ENCODE peak calls at places on chromosome 5, in five cellular contexts. W is CD4-positive, alpha-beta memory T cell; O is H1; Z is RWPE2; D is CD8-positive, alpha-beta memory T cell. N is an unnamed sample. For H3K4me1, the result is how much of the 10 kb centered on the place peaks cover.

GRCh38 chr5:60541980-60542379 is 158.0 kb downstream of the DEPDC1B start:
- DNase-seq in W (no peak), O (no peak), Z (no peak), D (no peak), N (peak)

GRCh38 chr5:3030511-3031165 is 279.2 kb upstream of the IRX2 start:
- DNase-seq in W (no peak), O (no peak), Z (no peak), D (no peak), N (no peak)

GRCh38 chr5:643811-644271 is 31.7 kb downstream of the CEP72 start:
- DNase-seq in W (no peak), O (no peak), Z (no peak), D (no peak), N (no peak)

GRCh38 chr5:60945760-60946253 is 802 bp downstream of the NDUFAF2 start:
- DNase-seq in W (no peak), O (no peak), Z (peak), D (peak), N (peak)

GRCh38 chr5:80686757-80687156 is 32.0 kb upstream of the DHFR start:
- DNase-seq in W (peak), O (no peak), Z (no peak), D (no peak), N (no peak)

GRCh38 chr5:92554447-92555085 is 1026.5 kb downstream of the NR2F1-AS1 start:
- DNase-seq in W (no peak), O (no peak), Z (no peak), D (no peak), N (no peak)

GRCh38 chr5:17365756-17366155 is 132.3 kb upstream of the TAF11L2 start:
- DNase-seq in W (no peak), O (no peak), Z (no peak), D (no peak), N (no peak)

GRCh38 chr5:129063483-129064136 is 30.9 kb upstream of the ISOC1 start:
- DNase-seq in W (no peak), O (no peak), Z (no peak), D (no peak), N (no peak)

GRCh38 chr5:162139190-162139589 is 71.6 kb downstream of the GABRG2 start:
- DNase-seq in W (no peak), O (no peak), Z (no peak), D (no peak), N (no peak)

GRCh38 chr5:171453056-171453725 is 33.7 kb downstream of the FGF18 start:
- DNase-seq in W (no peak), O (no peak), Z (no peak), D (peak), N (no peak)

GRCh38 chr5:81908771-81909170 is 63.1 kb upstream of the ATG10 start:
- DNase-seq in W (no peak), O (no peak), Z (no peak), D (no peak), N (no peak)

GRCh38 chr5:32541241-32541640 is 44.1 kb upstream of the SUB1 start:
- DNase-seq in W (no peak), O (no peak), Z (no peak), D (no peak), N (no peak)

GRCh38 chr5:180599590-180599914 is 8.3 kb upstream of the SCGB3A1 start:
- DNase-seq in W (no peak), O (no peak), Z (no peak), D (no peak), N (no peak)

GRCh38 chr5:124871299-124871698 is 124.9 kb upstream of the ZNF608 start:
- DNase-seq in W (no peak), O (no peak), Z (no peak), D (no peak), N (no peak)

GRCh38 chr5:33832904-33833575 is 58.8 kb downstream of the ADAMTS12 start:
- DNase-seq in W (no peak), O (no peak), Z (no peak), D (no peak), N (no peak)

GRCh38 chr5:33153891-33154290 is 286.9 kb upstream of the TARS1 start:
- DNase-seq in W (no peak), O (no peak), Z (no peak), D (no peak), N (no peak)

GRCh38 chr5:71938886-71939285 is 168.4 kb upstream of the MAP1B start:
- DNase-seq in W (no peak), O (no peak), Z (no peak), D (no peak), N (no peak)

GRCh38 chr5:176529824-176530195 is 7.4 kb downstream of the RNF44 start:
- DNase-seq in W (peak), O (no peak), Z (no peak), D (peak), N (no peak)
- H3K4me1 ChIP-seq in W (half or more), O (under half), Z (under half), D (half or more), N (under half)

DNA sequence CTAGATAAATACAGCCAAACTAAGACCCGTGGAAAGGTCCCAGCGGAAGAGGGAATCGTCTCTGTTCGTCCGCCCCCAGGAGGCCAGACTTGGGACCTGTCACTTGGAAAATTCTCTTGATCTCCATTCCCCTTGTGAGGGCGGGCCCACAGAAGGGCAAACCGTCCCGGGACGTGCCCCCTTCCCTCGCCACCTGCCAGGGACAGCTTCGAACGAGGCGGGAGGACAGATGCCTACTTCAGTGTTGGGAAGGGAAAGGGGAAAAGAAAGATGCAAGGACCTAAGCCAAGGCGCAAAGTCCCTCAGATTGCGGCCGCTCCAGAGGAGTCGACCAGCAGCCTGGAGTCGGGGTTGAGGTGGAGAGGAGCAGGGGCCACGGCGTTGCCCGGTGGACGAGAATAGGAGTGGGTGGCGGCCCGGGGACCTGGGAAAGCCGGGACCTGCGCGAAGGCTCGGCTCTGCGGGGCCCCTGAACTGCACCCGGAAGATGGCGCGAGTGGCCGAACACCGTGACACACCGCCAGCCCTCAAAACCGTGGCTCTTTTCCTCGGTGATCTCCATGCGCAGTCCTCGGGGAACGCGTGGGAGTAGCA is 4.4 kb upstream of the EBF1 start:
- DNase-seq in W (no peak), O (no peak), Z (no peak), D (no peak), N (no peak)
- H3K4me1 ChIP-seq in W (under half), O (under half), Z (under half), D (under half), N (under half)

DNA sequence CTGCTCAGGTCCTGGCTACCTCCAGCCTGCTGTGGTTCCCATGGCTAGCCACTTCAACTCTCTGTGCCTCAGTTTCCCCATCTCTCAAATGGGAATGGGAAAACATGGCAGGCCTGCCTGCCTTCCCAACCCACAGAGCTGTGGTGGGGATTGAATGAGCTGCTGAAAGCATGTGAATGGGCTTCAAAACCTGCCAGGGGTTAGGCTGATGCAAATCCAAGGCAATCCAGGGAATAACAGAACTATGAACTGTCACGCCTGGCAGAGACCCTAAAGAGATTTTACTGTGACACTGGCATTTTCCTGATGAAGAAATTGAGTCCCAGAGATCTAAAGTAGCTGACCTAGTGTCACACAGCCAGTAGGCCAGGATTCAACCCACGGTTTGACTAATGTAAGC is 29.9 kb upstream of the TCF7 start:
- DNase-seq in W (no peak), O (no peak), Z (no peak), D (no peak), N (no peak)
- H3K4me1 ChIP-seq in W (half or more), O (under half), Z (under half), D (half or more), N (under half)

DNA sequence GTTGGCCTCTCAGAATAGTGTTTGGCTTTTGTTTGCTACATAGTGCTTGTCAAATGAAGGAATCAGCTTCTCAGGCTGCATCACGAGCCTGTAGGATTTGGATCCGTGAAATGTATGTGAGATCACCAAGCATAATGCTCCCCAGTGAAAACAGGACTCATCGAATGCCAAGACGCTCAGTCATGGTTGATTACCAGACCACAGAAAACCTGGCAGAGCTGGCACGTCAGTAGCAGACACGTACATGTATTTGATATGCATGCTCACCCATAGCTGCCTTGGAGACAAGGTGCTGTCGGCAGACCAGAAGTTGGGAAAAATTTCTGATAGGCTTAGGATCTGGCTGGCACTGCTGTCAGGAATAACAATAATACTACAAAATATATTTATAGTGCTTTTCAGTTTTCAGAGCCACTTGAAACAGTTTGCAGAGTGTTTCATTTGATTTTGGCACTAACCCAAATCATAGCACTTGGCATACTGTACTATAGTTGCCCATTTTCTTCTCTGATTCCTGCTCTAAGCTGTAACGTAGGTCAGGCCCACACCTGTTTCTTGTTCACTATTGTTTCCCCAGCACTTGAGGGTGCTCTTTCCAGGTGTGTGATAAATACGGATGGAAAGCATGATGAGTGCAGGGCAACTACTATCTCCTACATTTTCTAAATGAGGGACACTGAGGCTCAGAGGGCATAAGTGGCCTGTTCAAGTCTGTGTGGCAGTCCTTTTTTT is 226.1 kb downstream of the NR3C1 start:
- DNase-seq in W (no peak), O (no peak), Z (peak), D (no peak), N (no peak)
- H3K4me1 ChIP-seq in W (under half), O (under half), Z (under half), D (under half), N (under half)

GRCh38 chr5:157592594-157592993 is 17.0 kb upstream of the ADAM19 start:
- DNase-seq in W (no peak), O (no peak), Z (no peak), D (no peak), N (no peak)

GRCh38 chr5:157593036-157593435 is 17.5 kb upstream of the ADAM19 start:
- DNase-seq in W (no peak), O (no peak), Z (no peak), D (no peak), N (no peak)

GRCh38 chr5:157596449-157596848 is 20.9 kb upstream of the ADAM19 start:
- DNase-seq in W (no peak), O (no peak), Z (no peak), D (no peak), N (no peak)

GRCh38 chr5:157594675-157595074 is 19.1 kb upstream of the ADAM19 start:
- DNase-seq in W (no peak), O (no peak), Z (no peak), D (no peak), N (no peak)

GRCh38 chr5:157594237-157594636 is 18.7 kb upstream of the ADAM19 start:
- DNase-seq in W (no peak), O (no peak), Z (no peak), D (no peak), N (no peak)
- H3K4me1 ChIP-seq in W (half or more), O (under half), Z (under half), D (under half), N (under half)

DNA sequence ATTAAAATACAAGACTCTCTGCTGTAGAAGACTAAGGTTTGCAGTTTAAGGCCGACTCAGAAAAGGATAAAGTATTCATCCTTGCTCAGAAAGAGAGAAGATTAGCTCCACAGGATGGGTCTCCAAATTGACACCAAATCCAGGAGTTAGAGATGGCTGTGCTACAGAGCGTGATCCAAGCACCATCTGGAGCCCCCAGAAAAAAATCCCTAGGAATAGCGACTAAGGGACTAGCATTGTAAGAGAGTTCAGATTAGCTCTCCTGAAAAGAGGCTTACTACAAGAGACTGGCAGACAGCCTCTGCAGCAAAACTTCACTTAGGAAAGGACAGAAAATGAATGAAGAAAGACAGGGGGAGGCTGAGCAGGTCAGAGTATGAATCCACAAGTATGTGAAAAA is 3.7 kb downstream of the SIL1 start:
- DNase-seq in W (no peak), O (no peak), Z (no peak), D (no peak), N (no peak)
- H3K4me1 ChIP-seq in W (under half), O (under half), Z (under half), D (under half), N (under half)

DNA sequence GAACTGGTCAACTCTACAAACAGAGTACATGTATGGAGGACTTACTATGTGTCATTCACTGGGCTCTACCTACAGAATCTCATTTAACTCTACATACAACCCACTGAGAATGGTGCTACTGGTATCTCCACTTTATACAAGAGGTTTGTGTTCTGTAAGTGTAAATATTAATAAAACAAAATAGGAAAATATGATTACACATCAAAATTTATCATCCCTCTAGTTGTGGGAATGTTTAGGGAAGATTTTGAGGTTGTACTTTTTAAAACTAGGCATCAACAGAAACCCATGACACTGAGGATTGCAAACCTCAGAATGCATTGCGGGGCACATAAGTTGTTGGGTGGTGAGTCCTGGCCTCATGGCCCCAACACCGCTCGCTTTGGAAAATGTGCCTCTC is 11.7 kb downstream of the SH3RF2 start:
- DNase-seq in W (no peak), O (no peak), Z (no peak), D (no peak), N (no peak)
- H3K4me1 ChIP-seq in W (under half), O (under half), Z (under half), D (under half), N (under half)

N was measured in tibial nerve.